ENCODE peak calls at places on chromosomes 7 and 10, in four cellular contexts. X is foreskin fibroblast, Z is testis, K is neural progenitor cell. B is an unnamed sample.

GRCh38 chr7:6500691-6501090 is 50.6 kb downstream of the GRID2IP start:
- DNase-seq in X (no peak), Z (no peak), K (no peak), B (no peak)

GRCh38 chr7:152709307-152710133 is 33.6 kb upstream of the XRCC2 start:
- DNase-seq in X (peak), Z (no peak), K (peak), B (no peak)

GRCh38 chr10:12279281-12279680 is 70.1 kb upstream of the CAMK1D start:
- DNase-seq in X (peak), Z (no peak), K (no peak), B (no peak)

GRCh38 chr7:40329601-40330153 is 194.9 kb downstream of the SUGCT start:
- DNase-seq in X (peak), Z (no peak), K (peak), B (peak)

GRCh38 chr10:124743188-124744046 is 761 bp downstream of the FAM53B start:
- DNase-seq in X (peak), Z (no peak), K (peak), B (peak)

GRCh38 chr7:141598408-141598807 is 47.2 kb downstream of the AGK start:
- DNase-seq in X (no peak), Z (no peak), K (no peak), B (no peak)

GRCh38 chr7:103691291-103691690 is 245.3 kb upstream of the SLC26A5 start:
- DNase-seq in X (no peak), Z (no peak), K (no peak), B (no peak)

GRCh38 chr7:38105874-38106483 is 72.1 kb upstream of the STARD3NL start:
- DNase-seq in X (peak), Z (peak), K (peak), B (peak)

GRCh38 chr10:110781139-110781538 is 90.6 kb upstream of the PDCD4 start:
- DNase-seq in X (no peak), Z (no peak), K (no peak), B (no peak)

GRCh38 chr7:20235303-20235702 is 18.1 kb upstream of the MACC1 start:
- DNase-seq in X (no peak), Z (no peak), K (no peak), B (no peak)

GRCh38 chr7:125033506-125033905 is 103.9 kb upstream of the POT1 start:
- DNase-seq in X (no peak), Z (no peak), K (no peak), B (no peak)

GRCh38 chr7:32588657-32589056 is 93.4 kb downstream of the AVL9 start:
- DNase-seq in X (peak), Z (no peak), K (no peak), B (peak)

GRCh38 chr10:76251773-76252617 is 820.6 kb downstream of the LRMDA start:
- DNase-seq in X (peak), Z (peak), K (no peak), B (peak)

GRCh38 chr10:103986360-103986759 is 19.4 kb downstream of the SLK start:
- DNase-seq in X (no peak), Z (no peak), K (no peak), B (no peak)

GRCh38 chr10:16845248-16845647 is 28.0 kb upstream of the RSU1 start:
- DNase-seq in X (peak), Z (no peak), K (no peak), B (no peak)

GRCh38 chr10:72109619-72110215 is 21.4 kb upstream of the SPOCK2 start:
- DNase-seq in X (no peak), Z (no peak), K (no peak), B (no peak)

GRCh38 chr7:17300012-17300411 is 1.6 kb downstream of the AHR start:
- DNase-seq in X (no peak), Z (no peak), K (no peak), B (no peak)

GRCh38 chr7:17304926-17305325 is 6.5 kb downstream of the AHR start:
- DNase-seq in X (peak), Z (no peak), K (no peak), B (peak)

GRCh38 chr7:17305387-17306171 is 7.1 kb downstream of the AHR start:
- DNase-seq in X (no peak), Z (no peak), K (no peak), B (no peak)

GRCh38 chr7:17301491-17302101 is 3.1 kb downstream of the AHR start:
- DNase-seq in X (peak), Z (peak), K (peak), B (peak)

DNA sequence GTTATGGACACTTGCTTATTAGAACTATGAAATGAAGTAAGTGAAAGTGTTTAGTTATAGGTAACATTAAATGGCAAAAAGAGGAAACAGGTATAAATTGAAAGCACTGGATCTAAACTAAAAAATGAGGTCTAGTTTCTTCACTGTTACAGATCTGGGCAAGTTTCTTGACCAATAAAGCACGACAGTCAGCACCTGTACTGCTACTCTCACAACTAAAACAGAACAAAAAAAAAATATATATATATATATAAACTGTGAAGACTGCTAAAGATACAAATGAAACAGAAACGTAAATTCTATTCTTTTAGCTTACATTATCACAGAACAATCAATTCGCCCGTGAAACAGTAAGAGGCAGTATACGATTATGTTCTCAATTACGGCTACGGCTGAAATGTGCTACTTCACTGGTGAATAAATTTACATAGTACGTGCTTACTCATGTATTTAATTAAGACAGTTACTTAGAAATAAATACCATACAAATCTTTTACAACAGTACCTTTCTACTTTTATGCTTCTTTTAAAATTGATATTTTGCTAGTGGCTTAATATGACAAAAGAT is 4.2 kb downstream of the AHR start:
- DNase-seq in X (peak), Z (no peak), K (no peak), B (peak)
- TF ChIP-seq CTCF in X (peak), Z (no peak), K (no peak), B (peak)

GRCh38 chr10:129498680-129499079 is 31.6 kb downstream of the MGMT start:
- DNase-seq in X (no peak), Z (no peak), K (no peak), B (no peak)
- TF ChIP-seq CTCF in X (no peak), Z (no peak), K (no peak), B (no peak)

DNA sequence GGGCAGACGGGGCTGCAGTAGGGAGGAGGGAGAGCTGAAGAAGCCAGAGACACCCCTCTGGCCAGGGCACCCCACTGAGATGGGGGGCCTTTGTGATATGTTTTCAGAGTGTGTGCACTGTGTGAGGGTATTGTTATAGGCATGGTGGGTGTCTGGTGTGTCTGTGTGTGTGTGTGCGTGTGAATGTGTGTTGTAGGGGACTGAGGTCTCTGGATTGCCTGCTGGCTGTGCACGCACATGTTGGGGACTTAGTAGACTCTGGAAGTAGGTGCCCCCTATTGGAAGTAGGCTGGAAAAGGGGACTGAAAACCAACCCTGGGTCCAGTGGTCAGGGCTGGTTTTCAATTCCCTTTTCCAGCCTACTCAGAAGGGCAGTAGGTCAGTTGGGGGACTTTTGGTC is 78.7 kb downstream of the HIF1AN start:
- DNase-seq in X (no peak), Z (no peak), K (peak), B (no peak)
- TF ChIP-seq CTCF in X (no peak), Z (no peak), K (peak), B (no peak)

DNA sequence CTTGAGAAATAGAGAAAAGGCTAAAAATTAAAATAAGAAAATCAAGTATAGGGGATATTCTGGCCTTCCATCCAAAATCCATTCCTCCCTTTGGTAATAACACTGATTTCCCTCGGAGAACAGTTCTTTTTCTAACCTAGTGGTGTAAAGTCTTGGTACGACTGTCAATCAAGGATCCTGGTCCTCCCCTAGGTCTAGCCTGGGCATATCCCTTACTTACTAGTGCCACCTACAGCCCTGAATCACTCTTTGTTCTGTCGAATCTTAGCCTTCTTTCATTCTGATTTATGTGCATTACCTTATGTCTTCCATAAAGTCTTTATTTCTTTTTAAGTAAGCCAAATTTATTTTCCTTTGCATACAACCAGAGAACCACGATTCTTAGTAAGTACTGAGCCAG is 298.7 kb upstream of the LRRTM3 start:
- DNase-seq in X (peak), Z (peak), K (peak), B (peak)
- TF ChIP-seq CTCF in X (no peak), Z (no peak), K (peak), B (peak)

GRCh38 chr7:50738932-50739331 is 43.8 kb downstream of the GRB10 start:
- DNase-seq in X (no peak), Z (no peak), K (no peak), B (no peak)
- TF ChIP-seq CTCF in X (no peak), Z (no peak), K (no peak), B (no peak)

DNA sequence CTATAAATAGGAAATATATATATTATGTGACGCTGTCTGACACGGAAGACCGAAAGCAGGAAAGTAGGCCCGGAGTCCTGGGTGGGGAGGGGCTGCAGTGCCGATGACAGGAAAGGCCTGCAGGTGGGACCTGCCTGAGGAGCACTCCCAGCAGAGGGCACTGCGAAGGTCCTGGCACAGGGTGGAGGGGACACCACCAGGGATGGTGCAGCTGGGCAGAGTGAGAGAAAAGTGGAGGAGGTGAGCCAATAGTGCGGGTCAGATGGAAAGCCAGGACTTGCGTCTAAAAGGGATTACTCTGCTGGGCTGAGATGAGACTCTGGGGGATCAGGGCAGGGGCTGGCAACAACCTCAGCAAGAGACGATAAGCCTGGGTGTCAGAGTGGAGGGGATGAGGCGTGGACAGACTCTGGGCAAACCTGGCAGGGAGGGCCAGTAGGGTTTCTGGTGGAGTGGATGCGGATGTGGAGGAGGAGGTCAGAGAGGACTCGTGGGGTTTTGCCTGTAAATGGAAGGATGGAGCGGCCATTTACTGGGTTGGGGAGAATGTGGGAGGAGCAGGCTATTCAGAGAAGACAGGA is 118.2 kb upstream of the ZNF746 start:
- DNase-seq in X (no peak), Z (no peak), K (peak), B (no peak)
- TF ChIP-seq CTCF in X (no peak), Z (no peak), K (no peak), B (no peak)

GRCh38 chr7:155749578-155749977 is 62.7 kb downstream of the SHH start:
- DNase-seq in X (no peak), Z (no peak), K (no peak), B (no peak)

GRCh38 chr7:155744931-155745683 is 67.2 kb downstream of the SHH start:
- DNase-seq in X (no peak), Z (no peak), K (no peak), B (no peak)

GRCh38 chr7:155743197-155743596 is 69.1 kb downstream of the SHH start:
- DNase-seq in X (no peak), Z (no peak), K (no peak), B (no peak)

GRCh38 chr7:155746188-155746587 is 66.1 kb downstream of the SHH start:
- DNase-seq in X (no peak), Z (no peak), K (no peak), B (no peak)

DNA sequence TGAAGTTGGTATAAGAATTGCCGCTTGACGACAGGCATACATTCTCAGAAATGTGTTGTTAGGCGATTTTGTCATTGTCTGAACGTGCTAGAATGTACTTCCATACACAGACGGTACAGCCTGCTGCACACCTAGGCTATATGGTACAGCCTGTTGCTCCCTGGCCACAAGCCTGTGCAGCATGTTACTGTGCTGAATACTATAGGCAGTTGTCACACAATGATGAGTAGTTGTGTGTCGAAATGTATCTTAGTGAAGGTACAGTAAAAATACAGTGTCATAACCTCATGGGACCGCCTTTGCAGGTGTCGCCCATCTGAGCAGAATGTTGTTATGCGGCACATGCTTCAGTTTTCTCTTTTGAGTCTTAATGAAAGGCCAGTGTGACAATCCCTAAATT is 66.5 kb downstream of the SHH start:
- DNase-seq in X (no peak), Z (no peak), K (no peak), B (no peak)
- TF ChIP-seq CTCF in X (no peak), Z (no peak), K (no peak), B (no peak)

DNA sequence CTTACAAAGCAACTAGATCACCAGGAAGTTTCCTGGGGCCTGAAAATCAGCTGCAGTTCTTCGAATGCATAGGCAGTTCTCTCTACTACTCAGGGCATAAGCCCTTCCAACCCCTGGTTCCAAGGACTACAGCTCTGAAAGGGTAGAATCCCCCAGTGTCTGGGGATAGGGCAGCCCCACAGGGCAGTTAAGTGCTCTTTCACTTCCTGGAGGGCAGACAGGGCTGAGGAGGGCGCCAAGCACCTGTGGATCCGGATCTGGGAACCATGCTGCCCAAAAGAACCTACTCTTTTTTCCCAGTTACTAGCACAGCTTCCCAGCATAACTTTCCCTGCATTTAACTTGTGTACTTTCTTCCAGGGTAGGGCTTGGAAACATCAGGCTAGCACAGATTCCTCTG is 41.1 kb downstream of the CXCL12 start:
- DNase-seq in X (no peak), Z (no peak), K (no peak), B (no peak)
- TF ChIP-seq CTCF in X (no peak), Z (no peak), K (no peak), B (no peak)